ENCODE peak calls at places on chromosomes 2 and 18, in nine cellular contexts. B, Q, F, L, V, E, Z, X and S are unnamed samples.

GRCh38 chr2:208359632-208359986 is 47.0 kb upstream of the PTH2R start:
- DNase-seq in V (no peak), B (no peak), X (peak; percentile 17), E (no peak), F (no peak), Z (no peak), L (no peak), Q (no peak), S (peak; percentile 25)

GRCh38 chr2:72148975-72149555 is 1.4 kb upstream of the CYP26B1 start:
- DNase-seq in E (peak; percentile 1), F (peak; percentile 38), Z (no peak), L (peak; percentile 14), Q (no peak), B (peak; percentile 28), X (no peak), V (no peak), S (peak; percentile 76)

GRCh38 chr2:70992945-70993688 is 1.6 kb downstream of the TEX261 start:
- DNase-seq in B (no peak), L (no peak), F (peak; percentile 16), Q (no peak), E (no peak), Z (no peak), V (no peak), X (no peak), S (no peak)

GRCh38 chr2:10220516-10221391 is 82.0 kb upstream of the HPCAL1 start:
- DNase-seq in F (no peak), Z (peak; percentile 4), X (no peak), Q (no peak), E (no peak), B (peak; percentile 84), V (peak; percentile 39), L (no peak), S (peak; percentile 20)

GRCh38 chr2:121356058-121356640 is 71.1 kb upstream of the TFCP2L1 start:
- DNase-seq in X (peak; percentile 38), F (peak; percentile 66), B (peak; percentile 61), Z (no peak), V (peak; percentile 64), L (peak; percentile 37), E (no peak), Q (peak; percentile 63), S (no peak)

GRCh38 chr2:69217333-69218080 is 169.5 kb downstream of the GFPT1 start:
- DNase-seq in Q (no peak), E (no peak), L (no peak), V (no peak), B (no peak), Z (no peak), F (no peak), X (no peak), S (no peak)

GRCh38 chr18:74081966-74082365 is 65.7 kb downstream of the FBXO15 start:
- DNase-seq in X (no peak), E (no peak), V (no peak), Q (no peak), Z (no peak), B (no peak), F (no peak), L (no peak), S (no peak)

GRCh38 chr2:145931836-145932352 is 1412.0 kb upstream of the ZEB2 start:
- DNase-seq in Q (no peak), B (no peak), Z (no peak), X (no peak), E (no peak), L (peak; percentile 84), F (no peak), V (no peak), S (no peak)

GRCh38 chr18:34991152-34991551 is 50.1 kb upstream of the MAPRE2 start:
- DNase-seq in X (no peak), B (no peak), L (no peak), E (no peak), V (no peak), Z (no peak), Q (no peak), F (no peak), S (no peak)

GRCh38 chr2:45318675-45319074 is 292.4 kb downstream of the SRBD1 start:
- DNase-seq in Z (no peak), V (no peak), L (no peak), X (no peak), F (no peak), B (no peak), Q (no peak), E (no peak), S (no peak)

GRCh38 chr2:25566094-25566493 is 107.3 kb downstream of the DTNB start:
- DNase-seq in B (no peak), Q (no peak), F (no peak), L (no peak), X (no peak), Z (no peak), E (no peak), V (no peak), S (no peak)

GRCh38 chr2:190678444-190679162 is 29.7 kb downstream of the NAB1 start:
- DNase-seq in L (no peak), F (no peak), B (no peak), X (peak; percentile 19), V (no peak), Q (no peak), E (no peak), Z (no peak), S (no peak)

GRCh38 chr2:133097666-133098065 is 427.7 kb upstream of the LYPD1 start:
- DNase-seq in B (peak; percentile 12), X (no peak), Q (no peak), Z (no peak), F (no peak), L (no peak), E (no peak), V (no peak), S (no peak)

GRCh38 chr2:48399828-48400552 is 130.0 kb upstream of the STON1 start:
- DNase-seq in Q (no peak), E (no peak), X (no peak), V (no peak), F (no peak), L (no peak), Z (no peak), B (no peak), S (no peak)

GRCh38 chr18:60372598-60372997 is at the start of gene MC4R:
- DNase-seq in Z (peak; percentile 35), X (no peak), V (peak; percentile 74), Q (peak; percentile 22), E (no peak), B (peak; percentile 87), L (peak; percentile 91), F (no peak), S (no peak)

GRCh38 chr2:37832590-37833197 is 92.4 kb upstream of the RMDN2 start:
- DNase-seq in X (peak; percentile 66), B (peak; percentile 85), Z (no peak), Q (peak; percentile 82), E (peak; percentile 76), V (peak; percentile 64), L (peak; percentile 76), F (peak; percentile 50), S (peak; percentile 90)

GRCh38 chr2:33672389-33672788 is 73.3 kb upstream of the FAM98A start:
- DNase-seq in Q (no peak), Z (no peak), F (no peak), X (no peak), B (no peak), E (no peak), L (no peak), V (no peak), S (no peak)

GRCh38 chr2:7378642-7379041 is 461.4 kb downstream of the RNF144A start:
- DNase-seq in X (no peak), Z (no peak), V (no peak), L (no peak), B (no peak), F (no peak), E (no peak), Q (no peak), S (no peak)

GRCh38 chr2:241767464-241768250 is 9.0 kb upstream of the GAL3ST2 start:
- DNase-seq in F (no peak), X (no peak), B (no peak), Z (no peak), L (no peak), Q (no peak), V (no peak), E (no peak), S (no peak)

GRCh38 chr2:234848578-234848977 is 103.2 kb upstream of the SH3BP4 start:
- DNase-seq in F (no peak), V (no peak), Z (no peak), B (no peak), L (no peak), X (no peak), Q (no peak), E (no peak), S (no peak)

GRCh38 chr2:164840458-164840929 is 1.1 kb downstream of the COBLL1 start:
- DNase-seq in Q (no peak), F (peak; percentile 83), E (no peak), V (no peak), B (no peak), X (peak; percentile 71), L (peak; percentile 37), Z (no peak), S (peak; percentile 64)

GRCh38 chr2:127078028-127078427 is 28.9 kb downstream of the BIN1 start:
- DNase-seq in V (no peak), X (no peak), F (no peak), E (no peak), Z (no peak), L (no peak), Q (no peak), B (no peak), S (no peak)

GRCh38 chr2:235433860-235434259 is 60.0 kb upstream of the AGAP1 start:
- DNase-seq in Z (no peak), L (no peak), Q (no peak), V (no peak), F (no peak), E (no peak), X (no peak), B (peak; percentile 57), S (peak; percentile 48)

GRCh38 chr2:64972856-64973255 is 16.3 kb upstream of the SLC1A4 start:
- DNase-seq in Q (no peak), Z (no peak), B (no peak), X (no peak), L (no peak), E (no peak), F (no peak), V (no peak), S (no peak)

GRCh38 chr18:49609416-49610284 is 47.8 kb downstream of the LIPG start:
- DNase-seq in V (peak; percentile 100), F (no peak), L (peak; percentile 15), X (no peak), B (no peak), E (no peak), Q (no peak), Z (no peak), S (no peak)

GRCh38 chr18:73688851-73689659 is 458.6 kb downstream of the FBXO15 start:
- DNase-seq in L (no peak), Q (no peak), Z (peak; percentile 86), E (no peak), F (no peak), B (peak; percentile 93), V (peak; percentile 81), X (no peak), S (no peak)

GRCh38 chr2:26786207-26787023 is 559 bp downstream of the CENPA start:
- DNase-seq in B (no peak), E (no peak), Z (no peak), Q (no peak), X (peak; percentile 47), F (peak; percentile 67), V (no peak), L (no peak), S (no peak)

GRCh38 chr2:240217431-240218301 is 77.2 kb upstream of the OTOS start:
- DNase-seq in V (no peak), L (no peak), B (no peak), Z (no peak), Q (no peak), F (no peak), E (no peak), X (no peak), S (peak; percentile 15)